ENCODE peak calls at places on chromosomes 1 and 21, in six cellular contexts. H is A549, Q is SK-N-SH, T is K562, N is GM12878, L is HepG2. A is an unnamed sample.

GRCh38 chr1:58460469-58460868 is 86.1 kb downstream of the OMA1 start:
- DNase-seq in H (no peak), Q (no peak), T (peak), N (no peak), L (no peak), A (no peak)

GRCh38 chr1:9651565-9652378 is at the start of gene PIK3CD:
- DNase-seq in H (no peak), Q (peak), T (peak), N (no peak), L (no peak), A (no peak)

GRCh38 chr1:47471163-47471562 is 33.3 kb downstream of the FOXD2 start:
- DNase-seq in H (no peak), Q (no peak), T (no peak), N (no peak), L (no peak), A (no peak)

GRCh38 chr1:108141604-108142003 is 58.5 kb downstream of the SLC25A24 start:
- DNase-seq in H (no peak), Q (no peak), T (no peak), N (no peak), L (no peak), A (no peak)

GRCh38 chr1:244647819-244648218 is 5.1 kb upstream of the DESI2 start:
- DNase-seq in H (no peak), Q (no peak), T (no peak), N (no peak), L (no peak), A (no peak)

GRCh38 chr1:53500184-53501064 is 41.2 kb downstream of the DMRTB1 start:
- DNase-seq in H (no peak), Q (no peak), T (no peak), N (no peak), L (no peak), A (no peak)

GRCh38 chr1:160083968-160084770 is 2.8 kb downstream of the KCNJ9 start:
- DNase-seq in H (peak), Q (peak), T (peak), N (no peak), L (no peak), A (peak)

GRCh38 chr1:19605884-19606442 is 38.1 kb upstream of the NBL1 start:
- DNase-seq in H (no peak), Q (no peak), T (no peak), N (no peak), L (no peak), A (no peak)

GRCh38 chr1:61124691-61125090 is 42.3 kb downstream of the NFIA start:
- DNase-seq in H (no peak), Q (no peak), T (no peak), N (no peak), L (no peak), A (no peak)

GRCh38 chr1:119613769-119614358 is 34.2 kb downstream of the ZNF697 start:
- DNase-seq in H (peak), Q (peak), T (peak), N (peak), L (peak), A (peak)

GRCh38 chr1:119606394-119606793 is 41.7 kb downstream of the ZNF697 start:
- DNase-seq in H (no peak), Q (no peak), T (no peak), N (no peak), L (no peak), A (no peak)

DNA sequence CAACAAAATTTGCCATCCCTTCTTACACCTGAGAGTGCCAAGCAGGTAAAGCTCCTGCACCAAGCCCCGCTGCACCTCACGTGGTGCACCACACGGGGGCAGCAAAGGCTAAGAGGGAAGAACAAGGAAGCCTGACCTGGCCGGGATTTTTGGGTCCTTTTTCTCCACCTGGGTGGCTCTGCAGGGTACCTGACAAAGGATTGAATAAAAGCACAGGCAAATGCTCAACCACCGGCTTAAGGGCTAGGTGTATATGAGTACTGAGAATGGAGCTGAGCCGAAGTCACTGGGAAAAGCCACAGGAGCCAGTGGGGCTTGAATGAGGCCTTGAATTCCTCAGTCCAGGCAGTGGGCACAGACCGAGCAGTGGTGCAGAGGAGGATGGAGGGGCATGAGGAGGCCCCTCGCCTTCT is 36.4 kb downstream of the ZNF697 start:
- DNase-seq in H (peak), Q (peak), T (peak), N (no peak), L (peak), A (peak)
- TF ChIP-seq REST in H (no peak), Q (no peak), T (no peak), N (no peak), L (no peak), A (no peak)

GRCh38 chr1:21302747-21303715 is 12.8 kb upstream of the ECE1 start:
- DNase-seq in H (no peak), Q (peak), T (no peak), N (no peak), L (no peak), A (no peak)
- TF ChIP-seq MAX in H (no peak), Q (peak), T (no peak), N (no peak), L (no peak), A (no peak)

GRCh38 chr1:82064701-82065100 is 264.0 kb downstream of the ADGRL2 start:
- DNase-seq in H (no peak), Q (no peak), T (no peak), N (no peak), L (no peak), A (no peak)

GRCh38 chr1:82059931-82060330 is 259.2 kb downstream of the ADGRL2 start:
- DNase-seq in H (no peak), Q (no peak), T (no peak), N (no peak), L (no peak), A (no peak)

GRCh38 chr1:82062206-82062605 is 261.5 kb downstream of the ADGRL2 start:
- DNase-seq in H (no peak), Q (no peak), T (no peak), N (no peak), L (peak), A (no peak)

GRCh38 chr1:82065917-82066316 is 265.2 kb downstream of the ADGRL2 start:
- DNase-seq in H (no peak), Q (no peak), T (no peak), N (no peak), L (no peak), A (no peak)
- TF ChIP-seq REST in H (no peak), Q (no peak), T (no peak), N (no peak), L (no peak), A (no peak)

GRCh38 chr1:91755888-91756287 is 130.1 kb downstream of the TGFBR3 start:
- DNase-seq in H (no peak), Q (no peak), T (no peak), N (no peak), L (no peak), A (no peak)

GRCh38 chr1:91752324-91752723 is 133.6 kb downstream of the TGFBR3 start:
- DNase-seq in H (no peak), Q (no peak), T (no peak), N (peak), L (no peak), A (no peak)

GRCh38 chr1:91755176-91755575 is 130.8 kb downstream of the TGFBR3 start:
- DNase-seq in H (no peak), Q (no peak), T (no peak), N (no peak), L (no peak), A (no peak)

GRCh38 chr1:91753878-91754277 is 132.1 kb downstream of the TGFBR3 start:
- DNase-seq in H (no peak), Q (no peak), T (no peak), N (no peak), L (no peak), A (no peak)

GRCh38 chr1:91754348-91754747 is 131.6 kb downstream of the TGFBR3 start:
- DNase-seq in H (no peak), Q (no peak), T (no peak), N (no peak), L (no peak), A (no peak)
- TF ChIP-seq MAX in H (no peak), Q (no peak), T (no peak), N (no peak), L (no peak), A (no peak)

DNA sequence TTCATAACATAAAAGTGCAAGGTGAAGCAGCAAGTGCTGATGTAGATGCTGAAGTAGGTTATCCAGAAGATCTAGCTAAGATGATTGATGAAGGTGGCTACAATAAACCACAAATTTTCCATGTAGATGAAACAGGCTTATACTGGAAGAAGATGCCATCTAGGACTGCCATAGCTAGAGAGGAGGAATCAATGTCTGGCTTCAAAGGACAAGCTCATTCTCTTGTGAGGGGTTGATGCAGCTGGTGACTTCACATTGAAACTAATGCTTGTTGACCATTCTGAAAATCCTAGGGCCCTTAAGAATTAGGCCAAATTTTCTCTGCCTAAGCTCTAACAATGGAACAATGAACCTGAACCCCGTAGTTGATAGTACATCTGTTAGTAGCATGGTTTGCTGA is 34.0 kb downstream of the FLVCR1 start:
- DNase-seq in H (no peak), Q (no peak), T (no peak), N (no peak), L (no peak), A (no peak)
- TF ChIP-seq REST in H (no peak), Q (no peak), T (no peak), N (no peak), L (no peak), A (no peak)

DNA sequence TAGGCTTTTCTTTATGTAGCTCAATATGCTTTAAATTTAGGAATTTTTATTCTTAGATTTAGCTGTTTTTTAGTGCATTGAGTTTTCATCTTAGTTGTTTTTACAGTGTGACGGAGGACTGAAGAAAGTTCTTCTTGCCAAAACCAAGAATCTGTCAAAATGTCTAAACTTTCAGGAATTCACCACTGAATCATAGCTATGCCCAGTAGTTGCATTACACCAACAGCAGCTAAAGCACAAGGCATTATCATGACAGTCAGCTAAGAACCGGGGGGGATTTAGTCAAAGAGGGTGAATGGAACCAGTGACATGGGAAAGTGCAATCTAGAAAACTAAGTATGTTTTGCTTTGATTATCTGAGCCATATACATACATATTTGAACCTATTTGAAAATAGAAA is 6.5 kb upstream of the C1orf146 start:
- DNase-seq in H (no peak), Q (no peak), T (no peak), N (no peak), L (no peak), A (no peak)
- TF ChIP-seq MAX in H (no peak), Q (no peak), T (no peak), N (no peak), L (no peak), A (no peak)

DNA sequence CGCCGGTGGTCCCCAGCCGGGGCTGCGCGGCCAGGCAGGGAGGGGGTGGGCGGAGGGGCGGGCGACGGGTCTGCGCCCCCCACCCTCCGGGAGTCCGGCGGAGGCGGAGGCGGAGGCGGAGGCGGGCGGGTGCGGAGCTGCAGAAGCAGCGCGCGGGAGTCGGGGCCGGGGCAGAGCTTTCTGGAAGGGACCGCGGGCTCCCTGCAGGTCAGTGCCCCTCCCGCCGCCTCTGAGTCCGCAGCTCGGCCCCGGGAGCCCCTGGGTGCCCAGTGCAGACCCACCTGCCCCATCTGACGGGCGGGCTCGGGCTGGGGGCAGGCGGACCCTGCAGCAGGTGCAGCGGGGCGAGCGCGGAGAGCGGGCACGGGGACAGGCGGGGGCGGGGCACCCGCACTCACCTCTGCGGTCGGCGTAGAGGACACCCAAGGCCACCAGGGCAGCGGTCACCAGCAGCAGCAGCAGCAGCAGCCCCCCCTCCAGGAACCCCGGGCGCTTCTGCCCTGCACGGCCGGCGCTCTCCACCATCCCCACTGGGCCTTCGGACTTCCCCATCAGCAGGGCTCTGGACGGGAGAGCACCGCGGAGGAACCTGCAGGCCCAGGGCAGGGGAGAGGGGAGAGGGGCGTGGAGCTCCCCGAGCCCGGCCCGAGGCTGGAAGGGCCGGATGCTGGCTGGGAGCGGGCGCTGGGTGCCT is 3.7 kb downstream of the MMEL1 start:
- DNase-seq in H (no peak), Q (peak), T (no peak), N (no peak), L (no peak), A (no peak)
- TF ChIP-seq REST in H (no peak), Q (no peak), T (no peak), N (no peak), L (no peak), A (no peak)

GRCh38 chr21:16388911-16389515 is 659.2 kb downstream of the USP25 start:
- DNase-seq in H (no peak), Q (no peak), T (no peak), N (no peak), L (no peak), A (no peak)
- TF ChIP-seq MAX in H (no peak), Q (no peak), T (no peak), N (no peak), L (no peak), A (no peak)

GRCh38 chr1:10823000-10823401 is 26.6 kb upstream of the CASZ1 start:
- DNase-seq in H (no peak), Q (no peak), T (no peak), N (no peak), L (no peak), A (no peak)
- TF ChIP-seq REST in H (no peak), Q (no peak), T (no peak), N (no peak), L (no peak), A (no peak)

GRCh38 chr1:214989341-214989740 is 93.2 kb upstream of the KCNK2 start:
- DNase-seq in H (no peak), Q (no peak), T (no peak), N (no peak), L (no peak), A (no peak)
- TF ChIP-seq MAX in H (no peak), Q (peak), T (no peak), N (no peak), L (no peak), A (no peak)

A was measured in HCT116.